ENCODE peak calls at places on chromosomes 1 and 21, in seven cellular contexts. S is MM.1S, L is brain microvascular endothelial cell, V is fibroblast of lung, M is kidney epithelial cell, N is adrenal gland, G is H9. O is an unnamed sample.

GRCh38 chr1:193786041-193786440 is 599.6 kb upstream of the B3GALT2 start:
- DNase-seq in V (peak), N (no peak), S (no peak), L (no peak), G (no peak), M (no peak), O (no peak)

GRCh38 chr1:175262646-175263045 is 70.1 kb upstream of the KIAA0040 start:
- DNase-seq in N (no peak), V (no peak), S (no peak), G (no peak), M (no peak), L (no peak), O (no peak)

GRCh38 chr1:156583821-156584622 is 4.5 kb downstream of the TTC24 start:
- DNase-seq in S (peak), N (peak), V (peak), M (peak), L (peak), G (peak), O (peak)

GRCh38 chr1:240635466-240636256 is 23.7 kb upstream of the GREM2 start:
- DNase-seq in S (no peak), M (no peak), N (no peak), G (no peak), L (no peak), V (no peak), O (no peak)

GRCh38 chr1:6600410-6601048 is 2.1 kb downstream of the KLHL21 start:
- DNase-seq in S (no peak), L (no peak), M (no peak), V (no peak), N (peak), G (no peak), O (peak)

GRCh38 chr1:225849905-225850304 is 32.3 kb downstream of the TMEM63A start:
- DNase-seq in V (no peak), N (no peak), L (no peak), G (peak), S (no peak), M (no peak), O (no peak)

GRCh38 chr1:76640092-76640491 is 227.2 kb upstream of the ST6GALNAC5 start:
- DNase-seq in G (no peak), M (no peak), V (peak), L (no peak), S (no peak), N (no peak), O (no peak)

GRCh38 chr1:178037510-178038253 is 56.2 kb upstream of the RASAL2 start:
- DNase-seq in M (no peak), G (peak), L (peak), N (peak), V (peak), S (peak), O (peak)

GRCh38 chr1:58768971-58769808 is 14.7 kb downstream of the JUN start:
- DNase-seq in N (peak), S (no peak), M (no peak), L (peak), G (peak), V (peak), O (peak)

GRCh38 chr1:111592389-111593361 is 26.9 kb upstream of the RAP1A start:
- DNase-seq in G (peak), N (peak), V (peak), M (peak), L (peak), S (peak), O (peak)

GRCh38 chr21:31473685-31474345 is 129.8 kb upstream of the TIAM1 start:
- DNase-seq in M (no peak), N (no peak), V (no peak), G (no peak), S (no peak), L (no peak), O (no peak)

GRCh38 chr1:71193153-71193552 is 112.3 kb upstream of the ZRANB2 start:
- DNase-seq in M (no peak), G (no peak), V (peak), L (no peak), N (peak), S (no peak), O (no peak)

GRCh38 chr21:17611414-17612022 is 1.2 kb downstream of the BTG3 start:
- DNase-seq in M (peak), N (peak), S (peak), V (peak), G (peak), L (peak), O (peak)

GRCh38 chr1:30190481-30191153 is 532.8 kb downstream of the MATN1 start:
- DNase-seq in V (no peak), L (no peak), M (no peak), S (no peak), N (no peak), G (no peak), O (no peak)

GRCh38 chr1:247054992-247055415 is 23.6 kb downstream of the ZNF670 start:
- DNase-seq in G (no peak), S (no peak), V (peak), M (no peak), N (no peak), L (peak), O (no peak)

GRCh38 chr1:227774721-227775665 is 39.8 kb downstream of the SNAP47 start:
- DNase-seq in L (peak), M (no peak), N (no peak), V (no peak), S (no peak), G (no peak), O (no peak)

GRCh38 chr1:205680073-205680851 is at the start of gene SLC45A3:
- DNase-seq in S (peak), V (no peak), L (no peak), M (no peak), G (peak), N (peak), O (peak)

GRCh38 chr1:30001452-30002039 is 721.8 kb downstream of the MATN1 start:
- DNase-seq in L (no peak), G (no peak), M (no peak), S (no peak), N (no peak), V (no peak), O (no peak)

GRCh38 chr21:33455858-33456446 is 23.8 kb downstream of the TMEM50B start:
- DNase-seq in N (no peak), M (no peak), L (no peak), V (no peak), G (no peak), S (no peak), O (no peak)

GRCh38 chr1:94068831-94069648 is 51.9 kb downstream of the ABCA4 start:
- DNase-seq in N (no peak), L (peak), M (peak), V (peak), S (no peak), G (no peak), O (peak)

GRCh38 chr1:8174807-8175206 is 143.1 kb upstream of the SLC45A1 start:
- DNase-seq in S (no peak), M (no peak), N (no peak), L (no peak), V (no peak), G (no peak), O (no peak)

GRCh38 chr1:67214420-67215174 is 48.3 kb downstream of the IL23R start:
- DNase-seq in N (peak), M (no peak), L (peak), S (peak), V (peak), G (no peak), O (peak)

GRCh38 chr1:44405041-44405803 is at the start of gene RNF220:
- DNase-seq in G (peak), L (peak), V (peak), N (peak), M (peak), S (no peak), O (peak)

GRCh38 chr1:50780797-50781196 is 179.3 kb downstream of the FAF1 start:
- DNase-seq in N (no peak), M (no peak), G (no peak), V (no peak), S (no peak), L (no peak), O (no peak)

GRCh38 chr1:193569696-193570269 is 383.4 kb upstream of the B3GALT2 start:
- DNase-seq in V (peak), N (no peak), G (no peak), L (peak), M (peak), S (peak), O (no peak)

DNA sequence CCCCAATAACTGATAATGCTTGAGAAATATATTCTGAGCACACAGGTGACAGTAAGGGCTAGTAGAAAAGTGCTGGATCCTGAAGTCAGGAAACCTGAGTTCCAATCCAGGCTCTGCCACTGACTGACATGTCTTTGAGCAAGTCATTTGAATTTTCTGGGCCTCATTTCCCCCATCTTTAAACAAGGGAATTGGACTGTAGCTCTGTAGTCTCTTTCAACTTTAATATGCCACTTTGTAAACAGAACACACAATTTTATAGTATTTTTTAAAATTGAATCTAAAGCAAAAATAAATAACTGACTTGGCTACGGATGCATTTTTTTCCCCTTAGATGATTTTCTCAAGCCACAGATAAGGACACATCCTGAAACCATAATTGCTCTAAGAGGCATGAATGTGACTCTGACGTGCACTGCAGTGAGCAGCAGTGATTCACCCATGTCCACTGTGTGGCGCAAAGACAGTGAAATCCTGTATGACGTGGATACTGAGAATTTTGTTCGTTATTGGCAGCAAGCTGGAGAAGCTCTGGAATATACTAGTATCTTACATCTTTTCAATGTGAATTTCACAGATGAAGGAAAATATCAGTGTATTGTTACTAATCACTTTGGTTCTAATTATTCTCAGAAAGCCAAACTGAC is 37.0 kb downstream of the LRIG2 start:
- DNase-seq in L (peak), G (no peak), N (peak), M (no peak), V (peak), S (no peak), O (no peak)
- TF ChIP-seq CTCF in L (peak), G (no peak), N (peak), M (no peak), V (peak), S (no peak), O (no peak)

DNA sequence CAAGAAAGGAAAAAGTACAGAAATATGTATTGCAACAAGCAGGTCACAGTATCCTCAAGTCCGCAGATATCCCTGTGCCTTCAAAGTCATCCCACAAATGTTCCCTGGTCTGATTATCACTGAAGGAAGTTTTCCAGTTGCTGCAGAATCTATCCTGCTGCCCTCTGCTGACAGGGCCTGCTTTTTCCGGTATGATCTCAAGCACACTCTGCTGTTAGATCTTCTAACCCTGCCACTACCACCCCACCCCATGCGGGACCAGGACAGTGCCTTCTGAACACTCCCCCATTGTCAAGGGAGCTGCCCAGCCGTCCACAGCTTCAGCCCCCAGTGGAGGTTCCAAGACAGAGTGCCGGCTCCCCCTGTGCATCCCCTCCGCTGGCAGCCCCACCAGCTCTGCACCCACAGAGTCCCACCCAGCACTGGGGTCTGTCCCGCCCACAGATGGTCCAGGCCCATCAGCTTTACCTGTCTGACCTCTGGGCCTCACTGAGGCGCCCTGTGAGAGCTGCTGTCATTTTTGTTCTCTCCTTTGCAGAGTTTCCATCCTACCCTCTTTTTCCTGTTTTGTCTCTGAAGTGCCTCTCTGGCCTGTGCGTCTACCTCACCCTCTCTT is 27.9 kb downstream of the FAM163A start:
- DNase-seq in G (no peak), V (no peak), N (no peak), L (peak), S (no peak), M (no peak), O (no peak)
- TF ChIP-seq CTCF in G (peak), V (no peak), N (no peak), L (peak), S (no peak), M (no peak), O (no peak)

DNA sequence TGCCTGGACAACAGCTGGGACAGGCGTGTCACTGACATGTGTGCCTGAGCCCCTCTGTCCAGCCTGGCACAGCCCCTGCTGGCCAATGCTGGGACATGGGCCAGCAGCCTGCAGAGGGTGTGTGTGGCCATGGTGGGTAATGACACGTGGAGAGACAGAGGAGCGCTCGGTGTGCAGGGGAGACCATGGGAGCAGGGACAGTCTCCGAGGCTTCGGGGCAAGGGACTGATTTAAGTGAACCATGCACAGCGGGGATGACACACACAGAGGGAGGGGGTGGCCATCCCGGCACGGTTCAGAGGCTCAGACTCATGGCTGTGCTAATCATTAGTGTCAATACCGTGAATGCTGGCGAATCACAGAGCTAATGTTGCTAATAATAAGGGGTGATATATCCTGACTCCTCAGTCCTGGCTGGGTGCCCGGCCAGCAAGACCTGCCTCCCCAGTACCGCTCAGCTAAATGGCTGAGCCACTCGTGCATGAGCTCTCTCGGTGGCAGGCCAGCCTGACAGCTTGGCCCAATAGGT is 41.6 kb downstream of the IGSF21 start:
- DNase-seq in G (peak), N (peak), S (no peak), V (no peak), M (peak), L (no peak), O (peak)
- TF ChIP-seq CTCF in G (peak), N (peak), S (no peak), V (no peak), M (peak), L (no peak), O (peak)

GRCh38 chr1:198018529-198018928 is 101.4 kb downstream of the LHX9 start:
- DNase-seq in M (peak), V (peak), N (no peak), S (no peak), G (no peak), L (peak), O (no peak)

GRCh38 chr1:198015317-198015716 is 98.1 kb downstream of the LHX9 start:
- DNase-seq in V (no peak), N (no peak), M (no peak), S (no peak), G (no peak), L (no peak), O (no peak)

GRCh38 chr1:198024782-198025181 is 107.6 kb downstream of the LHX9 start:
- DNase-seq in S (no peak), N (no peak), L (no peak), V (no peak), M (peak), G (no peak), O (no peak)

GRCh38 chr1:198019126-198019525 is 102.0 kb downstream of the LHX9 start:
- DNase-seq in L (no peak), S (no peak), V (no peak), M (no peak), G (no peak), N (no peak), O (no peak)
- TF ChIP-seq CTCF in L (no peak), S (no peak), V (no peak), M (no peak), G (no peak), N (no peak), O (no peak)

GRCh38 chr1:23368562-23369334 is 888 bp downstream of the ZNF436 start:
- DNase-seq in N (peak), V (peak), L (peak), S (peak), G (peak), M (no peak), O (peak)
- TF ChIP-seq CTCF in N (peak), V (no peak), L (peak), S (peak), G (peak), M (peak), O (peak)

GRCh38 chr1:32964461-32965250 is at the start of gene RNF19B:
- DNase-seq in N (peak), M (peak), L (peak), G (peak), S (peak), V (peak), O (peak)

GRCh38 chr1:32966900-32967299 is 2.3 kb upstream of the RNF19B start:
- DNase-seq in M (no peak), G (no peak), V (no peak), S (no peak), L (no peak), N (no peak), O (no peak)

GRCh38 chr1:32962248-32962896 is 2.2 kb downstream of the RNF19B start:
- DNase-seq in L (no peak), N (no peak), S (peak), M (no peak), V (peak), G (no peak), O (no peak)

GRCh38 chr1:32965251-32965643 is 638 bp upstream of the RNF19B start:
- DNase-seq in G (no peak), V (no peak), N (no peak), M (no peak), L (no peak), S (no peak), O (no peak)

GRCh38 chr1:32963746-32964460 is 706 bp downstream of the RNF19B start:
- DNase-seq in N (peak), L (peak), V (peak), M (no peak), S (peak), G (peak), O (peak)
- TF ChIP-seq CTCF in N (no peak), L (peak), V (no peak), M (no peak), S (no peak), G (no peak), O (no peak)

DNA sequence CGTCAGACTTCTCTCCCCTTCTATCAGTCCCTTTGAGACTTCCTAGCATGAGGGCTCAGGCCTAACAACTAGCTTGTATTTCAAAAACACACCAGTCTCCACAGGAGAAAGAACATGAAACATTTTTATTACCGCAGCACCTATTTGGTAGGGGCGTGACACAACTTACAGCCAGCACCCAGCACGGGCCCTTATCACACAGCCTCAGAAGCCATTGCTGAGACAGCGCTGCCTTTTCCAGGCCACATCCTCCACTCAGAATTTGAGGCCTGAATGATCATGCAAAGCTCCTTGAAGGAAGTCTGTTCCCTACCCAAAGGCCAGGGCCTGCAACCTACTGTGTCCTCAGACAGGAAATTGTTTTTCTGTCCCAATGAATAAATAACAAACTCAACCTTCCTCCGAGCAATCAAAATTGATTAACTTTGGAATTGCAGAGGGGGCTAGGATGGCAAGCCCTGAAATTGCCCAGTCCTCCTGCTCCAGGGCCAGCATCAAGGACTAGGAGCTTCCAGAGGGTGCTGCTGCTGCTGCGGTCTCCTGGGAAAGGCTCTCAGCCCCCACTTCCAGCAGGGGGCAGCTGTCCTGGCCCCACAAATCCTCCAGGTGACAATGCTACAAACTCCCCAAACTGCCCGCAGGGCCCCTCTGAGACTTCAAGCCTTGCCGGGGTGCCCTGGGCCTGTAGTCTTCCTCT is 94.3 kb upstream of the GALNT2 start:
- DNase-seq in M (no peak), G (peak), V (no peak), S (no peak), L (no peak), N (no peak), O (no peak)
- TF ChIP-seq CTCF in M (peak), G (peak), V (no peak), S (peak), L (peak), N (peak), O (no peak)

O was measured in nephron progenitor cell.